ENCODE peak calls at places on chromosomes 12 and 14, in ten cellular contexts. T, C, Q, B, D, U, M, J, E and N are unnamed samples.

GRCh38 chr14:42606839-42607238 is 1000.2 kb downstream of the LRFN5 start:
- DNase-seq in U (no peak), M (no peak), B (no peak), C (no peak), Q (no peak), D (no peak), E (no peak), T (no peak), J (no peak), N (no peak)

GRCh38 chr12:95942532-95943230 is at the start of gene CCDC38:
- DNase-seq in C (peak; percentile 89), E (peak; percentile 92), M (peak; percentile 55), D (peak; percentile 95), T (no peak), Q (peak; percentile 31), B (no peak), U (peak; percentile 58), J (peak; percentile 68), N (peak; percentile 91)

GRCh38 chr12:49825360-49825970 is 2.7 kb downstream of the NCKAP5L start:
- DNase-seq in U (peak; percentile 32), C (peak; percentile 79), J (peak; percentile 87), E (peak; percentile 86), D (peak; percentile 72), M (peak; percentile 86), T (no peak), B (no peak), Q (peak; percentile 51), N (no peak)

GRCh38 chr14:72892103-72892878 is 1.6 kb downstream of the DPF3 start:
- DNase-seq in D (no peak), Q (no peak), U (peak; percentile 55), M (peak; percentile 36), B (no peak), J (peak; percentile 48), T (no peak), E (no peak), C (no peak), N (no peak)

GRCh38 chr14:72892879-72893635 is 844 bp downstream of the DPF3 start:
- DNase-seq in U (peak; percentile 25), J (peak; percentile 45), E (peak; percentile 78), T (no peak), Q (no peak), M (no peak), B (no peak), C (peak; percentile 49), D (peak; percentile 47), N (peak; percentile 10)

GRCh38 chr12:52871291-52871961 is 22.6 kb upstream of the KRT78 start:
- DNase-seq in B (peak; percentile 65), M (peak; percentile 89), J (peak; percentile 84), Q (peak; percentile 89), C (peak; percentile 63), U (peak; percentile 76), E (peak; percentile 72), T (peak; percentile 38), D (no peak), N (no peak)

GRCh38 chr12:14845350-14845750 is 2.0 kb upstream of the ART4 start:
- DNase-seq in J (peak; percentile 75), B (no peak), E (no peak), T (no peak), Q (peak; percentile 53), D (peak; percentile 59), U (peak; percentile 63), C (no peak), M (peak; percentile 65), N (peak; percentile 75)

GRCh38 chr14:92626041-92626440 is 112.5 kb downstream of the RIN3 start:
- DNase-seq in B (no peak), E (no peak), M (peak; percentile 36), C (no peak), Q (peak; percentile 54), J (no peak), T (no peak), U (no peak), D (no peak), N (no peak)

GRCh38 chr14:90777830-90778467 is 38.3 kb downstream of the TTC7B start:
- DNase-seq in T (no peak), E (no peak), U (no peak), C (no peak), M (no peak), J (no peak), Q (no peak), D (peak; percentile 21), B (no peak), N (no peak)

GRCh38 chr12:114684098-114684869 is at the start of gene TBX3:
- DNase-seq in C (peak; percentile 92), Q (peak; percentile 100), T (peak; percentile 99), E (peak; percentile 88), D (peak; percentile 90), U (peak; percentile 100), J (peak; percentile 100), B (peak; percentile 99), M (peak; percentile 99), N (no peak)

GRCh38 chr14:58944957-58945356 is 243.5 kb upstream of the DAAM1 start:
- DNase-seq in T (no peak), B (no peak), D (no peak), J (no peak), Q (no peak), U (no peak), E (no peak), M (no peak), C (no peak), N (no peak)

GRCh38 chr12:59600174-59600573 is 4.3 kb downstream of the SLC16A7 start:
- DNase-seq in B (no peak), M (peak; percentile 79), D (peak; percentile 54), J (peak; percentile 56), Q (peak; percentile 86), U (no peak), C (no peak), T (peak; percentile 69), E (no peak), N (no peak)

GRCh38 chr12:89307665-89308253 is 44.5 kb downstream of the DUSP6 start:
- DNase-seq in D (peak; percentile 36), B (no peak), T (no peak), E (no peak), C (no peak), M (no peak), U (no peak), J (no peak), Q (no peak), N (no peak)

GRCh38 chr14:71855399-71856036 is 76.7 kb upstream of the RGS6 start:
- DNase-seq in D (peak; percentile 61), C (peak; percentile 73), E (peak; percentile 83), Q (peak; percentile 73), J (peak; percentile 65), B (peak; percentile 4), T (peak; percentile 35), M (peak; percentile 69), U (peak; percentile 69), N (peak; percentile 70)

GRCh38 chr12:124392271-124392990 is 97.5 kb downstream of the RFLNA start:
- DNase-seq in Q (no peak), T (no peak), D (peak; percentile 96), M (peak; percentile 69), J (peak; percentile 77), C (peak; percentile 83), U (peak; percentile 77), B (no peak), E (peak; percentile 86), N (peak; percentile 8)

GRCh38 chr12:126506426-126507182 is 1441.4 kb downstream of the AACS start:
- DNase-seq in B (no peak), D (peak; percentile 25), J (no peak), C (no peak), Q (no peak), U (peak; percentile 11), T (no peak), M (peak; percentile 20), E (no peak), N (no peak)

GRCh38 chr14:50607181-50607580 is 47.2 kb downstream of the ATL1 start:
- DNase-seq in D (no peak), J (no peak), T (peak; percentile 73), M (peak; percentile 84), Q (peak; percentile 89), E (no peak), U (peak; percentile 59), C (no peak), B (peak; percentile 65), N (no peak)

DNA sequence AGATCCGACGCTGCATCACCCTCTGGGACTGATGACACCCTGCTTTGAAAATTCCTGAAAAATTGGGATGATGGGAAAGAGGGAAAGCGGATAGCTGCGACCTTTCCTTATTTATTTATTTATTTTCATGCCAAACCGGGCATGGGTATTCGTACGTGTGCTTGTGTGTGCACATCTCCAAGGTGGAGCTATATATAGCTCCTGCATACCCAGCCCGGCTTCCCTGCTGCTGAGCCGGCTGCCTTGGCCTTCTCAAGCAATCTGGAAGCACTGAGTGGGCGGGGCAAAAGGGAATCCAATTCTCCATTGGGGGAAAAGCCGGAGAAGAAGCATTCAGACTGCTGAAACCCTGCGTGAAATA is 1.2 kb downstream of the CNTN1 start:
- DNase-seq in T (no peak), D (no peak), M (no peak), C (peak; percentile 33), B (no peak), J (no peak), U (peak; percentile 6), E (no peak), Q (no peak), N (no peak)
- H3K4me3 ChIP-seq in T (no peak overlapping the region), D (no peak overlapping the region), M (no peak overlapping the region), C (peak overlapping the region; percentile 59), B (no peak overlapping the region), J (peak overlapping the region; percentile 91), U (no peak overlapping the region), E (peak overlapping the region; percentile 54), Q (no peak overlapping the region), N (no peak overlapping the region)

GRCh38 chr14:104793703-104793959 is 1.9 kb downstream of the AKT1 start:
- DNase-seq in Q (no peak), U (no peak), E (no peak), J (no peak), D (no peak), B (no peak), C (no peak), M (no peak), T (no peak), N (no peak)
- H3K4me3 ChIP-seq in Q (peak overlapping the region; percentile 76), U (peak overlapping the region; percentile 74), E (no peak overlapping the region), J (peak overlapping the region; percentile 91), D (peak overlapping the region; percentile 68), B (peak overlapping the region; percentile 70), C (no peak overlapping the region), M (peak overlapping the region; percentile 6), T (peak overlapping the region; percentile 72), N (peak overlapping the region; percentile 93)

DNA sequence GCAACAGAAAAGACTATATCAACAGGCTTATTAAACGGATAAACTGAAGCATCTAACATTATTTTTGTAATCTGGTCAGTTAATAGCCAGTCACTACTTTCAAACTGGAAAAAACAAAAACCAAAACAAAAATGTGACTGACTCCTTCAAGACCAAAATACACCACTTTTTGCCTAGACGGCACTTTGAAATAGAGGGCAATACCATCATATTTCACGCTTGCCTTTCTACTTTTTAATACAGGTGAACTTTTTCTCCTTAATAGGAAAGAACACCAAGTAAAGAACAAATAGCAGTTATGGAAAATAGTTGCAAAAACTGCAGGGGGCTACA is 550 bp upstream of the NUP107 start:
- DNase-seq in M (no peak), T (no peak), J (no peak), U (no peak), E (no peak), Q (no peak), B (no peak), D (no peak), C (no peak), N (no peak)
- H3K4me3 ChIP-seq in M (peak overlapping the region; percentile 99), T (peak overlapping the region; percentile 97), J (peak overlapping the region; percentile 89), U (peak overlapping the region; percentile 100), E (peak overlapping the region; percentile 98), Q (peak overlapping the region; percentile 83), B (peak overlapping the region; percentile 99), D (peak overlapping the region; percentile 80), C (peak overlapping the region; percentile 41), N (peak overlapping the region; percentile 98)

DNA sequence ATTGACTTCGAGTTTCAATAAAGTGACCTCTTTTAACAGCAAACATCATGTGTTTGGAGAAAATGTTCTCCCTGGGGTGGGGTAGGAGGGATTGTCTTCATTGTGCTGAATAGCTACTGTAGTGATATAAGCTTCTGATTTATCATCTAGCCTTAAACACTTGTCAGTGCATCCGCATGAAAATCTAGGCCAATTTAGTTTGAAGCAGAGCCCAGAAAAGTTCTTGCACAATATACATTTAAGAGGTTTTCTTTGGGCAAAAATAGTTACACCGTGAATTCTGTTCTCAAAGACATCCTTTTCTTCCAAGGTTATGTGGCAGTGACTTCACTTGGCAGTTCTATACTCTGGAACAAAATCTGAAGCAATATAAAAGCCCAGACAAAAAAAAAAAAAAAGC is 136.0 kb upstream of the IFNG-AS1 start:
- DNase-seq in U (peak; percentile 19), Q (peak; percentile 82), C (no peak), D (no peak), T (peak; percentile 66), B (peak; percentile 55), J (peak; percentile 13), M (peak; percentile 65), E (no peak), N (no peak)
- H3K4me3 ChIP-seq in U (no peak overlapping the region), Q (peak overlapping the region; percentile 6), C (no peak overlapping the region), D (no peak overlapping the region), T (no peak overlapping the region), B (no peak overlapping the region), J (peak overlapping the region; percentile 25), M (no peak overlapping the region), E (no peak overlapping the region), N (no peak overlapping the region)